ENCODE peak calls at places on chromosomes 7 and 10, in ten cellular contexts. One of them, this sample, is unnamed.

GRCh38 chr10:104350146-104350635 is 3.4 kb upstream of the CFAP58 start:
- DNase-seq in activated naive CD4-positive, alpha-beta T cell treated with Interleukin-2 at 50 U/mL for 16 hours: no peak
- DNase-seq in stimulated activated CD4-positive, alpha-beta T cell treated with anti-CD3 and anti-CD28 coated beads, Interleukin-1b, Interleukin-23, amount 100 ng/mL, for 1 hour: no peak
- DNase-seq in stimulated activated CD8-positive, alpha-beta memory T cell treated with anti-CD3 and anti-CD28 coated beads, Interleukin-12 subunit alpha, Interleukin-12 subunit beta, amount 100 ng/mL, for 1 hour: no peak
- DNase-seq in CD4-positive, alpha-beta T cell: no peak
- DNase-seq in hippocampal formation: no peak
- DNase-seq in OCI-LY7: peak; percentile 83
- DNase-seq in dorsolateral prefrontal cortex: no peak
- DNase-seq in A673: peak; percentile 82
- DNase-seq in memory B cell: peak; percentile 59
- DNase-seq in this sample: peak; percentile 42

GRCh38 chr10:124090630-124091209 is 2.7 kb downstream of the CHST15 start:
- DNase-seq in activated naive CD4-positive, alpha-beta T cell treated with Interleukin-2 at 50 U/mL for 16 hours: no peak
- DNase-seq in stimulated activated CD4-positive, alpha-beta T cell treated with anti-CD3 and anti-CD28 coated beads, Interleukin-1b, Interleukin-23, amount 100 ng/mL, for 1 hour: no peak
- DNase-seq in stimulated activated CD8-positive, alpha-beta memory T cell treated with anti-CD3 and anti-CD28 coated beads, Interleukin-12 subunit alpha, Interleukin-12 subunit beta, amount 100 ng/mL, for 1 hour: no peak
- DNase-seq in CD4-positive, alpha-beta T cell: no peak
- DNase-seq in hippocampal formation: no peak
- DNase-seq in OCI-LY7: no peak
- DNase-seq in dorsolateral prefrontal cortex: no peak
- DNase-seq in A673: no peak
- DNase-seq in memory B cell: no peak
- DNase-seq in this sample: no peak

GRCh38 chr7:71555758-71556157 is 423.8 kb downstream of the GALNT17 start:
- DNase-seq in activated naive CD4-positive, alpha-beta T cell treated with Interleukin-2 at 50 U/mL for 16 hours: no peak
- DNase-seq in stimulated activated CD4-positive, alpha-beta T cell treated with anti-CD3 and anti-CD28 coated beads, Interleukin-1b, Interleukin-23, amount 100 ng/mL, for 1 hour: no peak
- DNase-seq in stimulated activated CD8-positive, alpha-beta memory T cell treated with anti-CD3 and anti-CD28 coated beads, Interleukin-12 subunit alpha, Interleukin-12 subunit beta, amount 100 ng/mL, for 1 hour: no peak
- DNase-seq in CD4-positive, alpha-beta T cell: no peak
- DNase-seq in hippocampal formation: no peak
- DNase-seq in OCI-LY7: no peak
- DNase-seq in dorsolateral prefrontal cortex: no peak
- DNase-seq in A673: no peak
- DNase-seq in memory B cell: no peak
- DNase-seq in this sample: no peak

GRCh38 chr10:26430641-26431163 is 7.4 kb upstream of the APBB1IP start:
- DNase-seq in activated naive CD4-positive, alpha-beta T cell treated with Interleukin-2 at 50 U/mL for 16 hours: no peak
- DNase-seq in stimulated activated CD4-positive, alpha-beta T cell treated with anti-CD3 and anti-CD28 coated beads, Interleukin-1b, Interleukin-23, amount 100 ng/mL, for 1 hour: no peak
- DNase-seq in stimulated activated CD8-positive, alpha-beta memory T cell treated with anti-CD3 and anti-CD28 coated beads, Interleukin-12 subunit alpha, Interleukin-12 subunit beta, amount 100 ng/mL, for 1 hour: no peak
- DNase-seq in CD4-positive, alpha-beta T cell: no peak
- DNase-seq in hippocampal formation: no peak
- DNase-seq in OCI-LY7: peak; percentile 68
- DNase-seq in dorsolateral prefrontal cortex: no peak
- DNase-seq in A673: no peak
- DNase-seq in memory B cell: peak; percentile 52
- DNase-seq in this sample: peak; percentile 67

GRCh38 chr10:105062881-105063280 is 421.8 kb downstream of the SORCS3 start:
- DNase-seq in activated naive CD4-positive, alpha-beta T cell treated with Interleukin-2 at 50 U/mL for 16 hours: no peak
- DNase-seq in stimulated activated CD4-positive, alpha-beta T cell treated with anti-CD3 and anti-CD28 coated beads, Interleukin-1b, Interleukin-23, amount 100 ng/mL, for 1 hour: no peak
- DNase-seq in stimulated activated CD8-positive, alpha-beta memory T cell treated with anti-CD3 and anti-CD28 coated beads, Interleukin-12 subunit alpha, Interleukin-12 subunit beta, amount 100 ng/mL, for 1 hour: no peak
- DNase-seq in CD4-positive, alpha-beta T cell: no peak
- DNase-seq in hippocampal formation: no peak
- DNase-seq in OCI-LY7: no peak
- DNase-seq in dorsolateral prefrontal cortex: no peak
- DNase-seq in A673: peak; percentile 3
- DNase-seq in memory B cell: no peak
- DNase-seq in this sample: no peak

GRCh38 chr7:86932038-86932512 is 127.4 kb downstream of the ELAPOR2 start:
- DNase-seq in activated naive CD4-positive, alpha-beta T cell treated with Interleukin-2 at 50 U/mL for 16 hours: peak; percentile 8
- DNase-seq in stimulated activated CD4-positive, alpha-beta T cell treated with anti-CD3 and anti-CD28 coated beads, Interleukin-1b, Interleukin-23, amount 100 ng/mL, for 1 hour: no peak
- DNase-seq in stimulated activated CD8-positive, alpha-beta memory T cell treated with anti-CD3 and anti-CD28 coated beads, Interleukin-12 subunit alpha, Interleukin-12 subunit beta, amount 100 ng/mL, for 1 hour: no peak
- DNase-seq in CD4-positive, alpha-beta T cell: no peak
- DNase-seq in hippocampal formation: no peak
- DNase-seq in OCI-LY7: no peak
- DNase-seq in dorsolateral prefrontal cortex: no peak
- DNase-seq in A673: peak; percentile 85
- DNase-seq in memory B cell: no peak
- DNase-seq in this sample: no peak

GRCh38 chr7:155597753-155598140 is 46.7 kb upstream of the RBM33 start:
- DNase-seq in activated naive CD4-positive, alpha-beta T cell treated with Interleukin-2 at 50 U/mL for 16 hours: no peak
- DNase-seq in stimulated activated CD4-positive, alpha-beta T cell treated with anti-CD3 and anti-CD28 coated beads, Interleukin-1b, Interleukin-23, amount 100 ng/mL, for 1 hour: no peak
- DNase-seq in stimulated activated CD8-positive, alpha-beta memory T cell treated with anti-CD3 and anti-CD28 coated beads, Interleukin-12 subunit alpha, Interleukin-12 subunit beta, amount 100 ng/mL, for 1 hour: no peak
- DNase-seq in CD4-positive, alpha-beta T cell: no peak
- DNase-seq in hippocampal formation: no peak
- DNase-seq in OCI-LY7: no peak
- DNase-seq in dorsolateral prefrontal cortex: no peak
- DNase-seq in A673: no peak
- DNase-seq in memory B cell: no peak
- DNase-seq in this sample: no peak

GRCh38 chr7:1059200-1060091 is 15.1 kb downstream of the GPR146 start:
- DNase-seq in activated naive CD4-positive, alpha-beta T cell treated with Interleukin-2 at 50 U/mL for 16 hours: no peak
- DNase-seq in stimulated activated CD4-positive, alpha-beta T cell treated with anti-CD3 and anti-CD28 coated beads, Interleukin-1b, Interleukin-23, amount 100 ng/mL, for 1 hour: no peak
- DNase-seq in stimulated activated CD8-positive, alpha-beta memory T cell treated with anti-CD3 and anti-CD28 coated beads, Interleukin-12 subunit alpha, Interleukin-12 subunit beta, amount 100 ng/mL, for 1 hour: no peak
- DNase-seq in CD4-positive, alpha-beta T cell: no peak
- DNase-seq in hippocampal formation: no peak
- DNase-seq in OCI-LY7: peak; percentile 91
- DNase-seq in dorsolateral prefrontal cortex: no peak
- DNase-seq in A673: peak; percentile 86
- DNase-seq in memory B cell: no peak
- DNase-seq in this sample: peak; percentile 54

GRCh38 chr10:70538731-70539338 is 60.3 kb downstream of the PALD1 start:
- DNase-seq in activated naive CD4-positive, alpha-beta T cell treated with Interleukin-2 at 50 U/mL for 16 hours: no peak
- DNase-seq in stimulated activated CD4-positive, alpha-beta T cell treated with anti-CD3 and anti-CD28 coated beads, Interleukin-1b, Interleukin-23, amount 100 ng/mL, for 1 hour: no peak
- DNase-seq in stimulated activated CD8-positive, alpha-beta memory T cell treated with anti-CD3 and anti-CD28 coated beads, Interleukin-12 subunit alpha, Interleukin-12 subunit beta, amount 100 ng/mL, for 1 hour: no peak
- DNase-seq in CD4-positive, alpha-beta T cell: no peak
- DNase-seq in hippocampal formation: no peak
- DNase-seq in OCI-LY7: no peak
- DNase-seq in dorsolateral prefrontal cortex: no peak
- DNase-seq in A673: no peak
- DNase-seq in memory B cell: no peak
- DNase-seq in this sample: no peak

GRCh38 chr10:84076047-84076388 is 63.3 kb upstream of the GHITM start:
- DNase-seq in activated naive CD4-positive, alpha-beta T cell treated with Interleukin-2 at 50 U/mL for 16 hours: no peak
- DNase-seq in stimulated activated CD4-positive, alpha-beta T cell treated with anti-CD3 and anti-CD28 coated beads, Interleukin-1b, Interleukin-23, amount 100 ng/mL, for 1 hour: no peak
- DNase-seq in stimulated activated CD8-positive, alpha-beta memory T cell treated with anti-CD3 and anti-CD28 coated beads, Interleukin-12 subunit alpha, Interleukin-12 subunit beta, amount 100 ng/mL, for 1 hour: no peak
- DNase-seq in CD4-positive, alpha-beta T cell: no peak
- DNase-seq in hippocampal formation: no peak
- DNase-seq in OCI-LY7: no peak
- DNase-seq in dorsolateral prefrontal cortex: no peak
- DNase-seq in A673: no peak
- DNase-seq in memory B cell: no peak
- DNase-seq in this sample: no peak

GRCh38 chr7:108078156-108078781 is 51.9 kb downstream of the LAMB4 start:
- DNase-seq in activated naive CD4-positive, alpha-beta T cell treated with Interleukin-2 at 50 U/mL for 16 hours: no peak
- DNase-seq in stimulated activated CD4-positive, alpha-beta T cell treated with anti-CD3 and anti-CD28 coated beads, Interleukin-1b, Interleukin-23, amount 100 ng/mL, for 1 hour: no peak
- DNase-seq in stimulated activated CD8-positive, alpha-beta memory T cell treated with anti-CD3 and anti-CD28 coated beads, Interleukin-12 subunit alpha, Interleukin-12 subunit beta, amount 100 ng/mL, for 1 hour: no peak
- DNase-seq in CD4-positive, alpha-beta T cell: no peak
- DNase-seq in hippocampal formation: no peak
- DNase-seq in OCI-LY7: no peak
- DNase-seq in dorsolateral prefrontal cortex: no peak
- DNase-seq in A673: no peak
- DNase-seq in memory B cell: no peak
- DNase-seq in this sample: no peak

GRCh38 chr10:114538544-114538906 is 119.5 kb downstream of the ABLIM1 start:
- DNase-seq in activated naive CD4-positive, alpha-beta T cell treated with Interleukin-2 at 50 U/mL for 16 hours: peak; percentile 54
- DNase-seq in stimulated activated CD4-positive, alpha-beta T cell treated with anti-CD3 and anti-CD28 coated beads, Interleukin-1b, Interleukin-23, amount 100 ng/mL, for 1 hour: peak; percentile 4
- DNase-seq in stimulated activated CD8-positive, alpha-beta memory T cell treated with anti-CD3 and anti-CD28 coated beads, Interleukin-12 subunit alpha, Interleukin-12 subunit beta, amount 100 ng/mL, for 1 hour: peak; percentile 27
- DNase-seq in CD4-positive, alpha-beta T cell: peak; percentile 26
- DNase-seq in hippocampal formation: no peak
- DNase-seq in OCI-LY7: peak; percentile 76
- DNase-seq in dorsolateral prefrontal cortex: no peak
- DNase-seq in A673: no peak
- DNase-seq in memory B cell: no peak
- DNase-seq in this sample: no peak

GRCh38 chr10:29714096-29714874 is 79.5 kb upstream of the SVIL start:
- DNase-seq in activated naive CD4-positive, alpha-beta T cell treated with Interleukin-2 at 50 U/mL for 16 hours: no peak
- DNase-seq in stimulated activated CD4-positive, alpha-beta T cell treated with anti-CD3 and anti-CD28 coated beads, Interleukin-1b, Interleukin-23, amount 100 ng/mL, for 1 hour: no peak
- DNase-seq in stimulated activated CD8-positive, alpha-beta memory T cell treated with anti-CD3 and anti-CD28 coated beads, Interleukin-12 subunit alpha, Interleukin-12 subunit beta, amount 100 ng/mL, for 1 hour: no peak
- DNase-seq in CD4-positive, alpha-beta T cell: no peak
- DNase-seq in hippocampal formation: no peak
- DNase-seq in OCI-LY7: no peak
- DNase-seq in dorsolateral prefrontal cortex: no peak
- DNase-seq in A673: peak; percentile 70
- DNase-seq in memory B cell: no peak
- DNase-seq in this sample: no peak

GRCh38 chr7:1663243-1663642 is 6.8 kb upstream of the ELFN1 start:
- DNase-seq in activated naive CD4-positive, alpha-beta T cell treated with Interleukin-2 at 50 U/mL for 16 hours: no peak
- DNase-seq in stimulated activated CD4-positive, alpha-beta T cell treated with anti-CD3 and anti-CD28 coated beads, Interleukin-1b, Interleukin-23, amount 100 ng/mL, for 1 hour: no peak
- DNase-seq in stimulated activated CD8-positive, alpha-beta memory T cell treated with anti-CD3 and anti-CD28 coated beads, Interleukin-12 subunit alpha, Interleukin-12 subunit beta, amount 100 ng/mL, for 1 hour: no peak
- DNase-seq in CD4-positive, alpha-beta T cell: no peak
- DNase-seq in hippocampal formation: no peak
- DNase-seq in OCI-LY7: no peak
- DNase-seq in dorsolateral prefrontal cortex: no peak
- DNase-seq in A673: no peak
- DNase-seq in memory B cell: no peak
- DNase-seq in this sample: no peak

GRCh38 chr7:138008588-138009349 is 6.9 kb upstream of the CREB3L2 start:
- DNase-seq in activated naive CD4-positive, alpha-beta T cell treated with Interleukin-2 at 50 U/mL for 16 hours: peak; percentile 18
- DNase-seq in stimulated activated CD4-positive, alpha-beta T cell treated with anti-CD3 and anti-CD28 coated beads, Interleukin-1b, Interleukin-23, amount 100 ng/mL, for 1 hour: no peak
- DNase-seq in stimulated activated CD8-positive, alpha-beta memory T cell treated with anti-CD3 and anti-CD28 coated beads, Interleukin-12 subunit alpha, Interleukin-12 subunit beta, amount 100 ng/mL, for 1 hour: no peak
- DNase-seq in CD4-positive, alpha-beta T cell: no peak
- DNase-seq in hippocampal formation: no peak
- DNase-seq in OCI-LY7: peak; percentile 77
- DNase-seq in dorsolateral prefrontal cortex: peak; percentile 8
- DNase-seq in A673: peak; percentile 74
- DNase-seq in memory B cell: peak; percentile 50
- DNase-seq in this sample: peak; percentile 27

GRCh38 chr7:76051840-76052239 is 3.9 kb downstream of the MDH2 start:
- DNase-seq in activated naive CD4-positive, alpha-beta T cell treated with Interleukin-2 at 50 U/mL for 16 hours: no peak
- DNase-seq in stimulated activated CD4-positive, alpha-beta T cell treated with anti-CD3 and anti-CD28 coated beads, Interleukin-1b, Interleukin-23, amount 100 ng/mL, for 1 hour: no peak
- DNase-seq in stimulated activated CD8-positive, alpha-beta memory T cell treated with anti-CD3 and anti-CD28 coated beads, Interleukin-12 subunit alpha, Interleukin-12 subunit beta, amount 100 ng/mL, for 1 hour: no peak
- DNase-seq in CD4-positive, alpha-beta T cell: no peak
- DNase-seq in hippocampal formation: no peak
- DNase-seq in OCI-LY7: no peak
- DNase-seq in dorsolateral prefrontal cortex: no peak
- DNase-seq in A673: no peak
- DNase-seq in memory B cell: no peak
- DNase-seq in this sample: no peak

GRCh38 chr10:110221721-110222261 is 14.4 kb downstream of the MXI1 start:
- DNase-seq in activated naive CD4-positive, alpha-beta T cell treated with Interleukin-2 at 50 U/mL for 16 hours: peak; percentile 81
- DNase-seq in stimulated activated CD4-positive, alpha-beta T cell treated with anti-CD3 and anti-CD28 coated beads, Interleukin-1b, Interleukin-23, amount 100 ng/mL, for 1 hour: peak; percentile 57
- DNase-seq in stimulated activated CD8-positive, alpha-beta memory T cell treated with anti-CD3 and anti-CD28 coated beads, Interleukin-12 subunit alpha, Interleukin-12 subunit beta, amount 100 ng/mL, for 1 hour: no peak
- DNase-seq in CD4-positive, alpha-beta T cell: peak; percentile 63
- DNase-seq in hippocampal formation: peak; percentile 44
- DNase-seq in OCI-LY7: no peak
- DNase-seq in dorsolateral prefrontal cortex: peak; percentile 81
- DNase-seq in A673: peak; percentile 88
- DNase-seq in memory B cell: no peak
- DNase-seq in this sample: peak; percentile 48

GRCh38 chr10:22554481-22555182 is 159.7 kb downstream of the PIP4K2A start:
- DNase-seq in activated naive CD4-positive, alpha-beta T cell treated with Interleukin-2 at 50 U/mL for 16 hours: no peak
- DNase-seq in stimulated activated CD4-positive, alpha-beta T cell treated with anti-CD3 and anti-CD28 coated beads, Interleukin-1b, Interleukin-23, amount 100 ng/mL, for 1 hour: no peak
- DNase-seq in stimulated activated CD8-positive, alpha-beta memory T cell treated with anti-CD3 and anti-CD28 coated beads, Interleukin-12 subunit alpha, Interleukin-12 subunit beta, amount 100 ng/mL, for 1 hour: no peak
- DNase-seq in CD4-positive, alpha-beta T cell: no peak
- DNase-seq in hippocampal formation: peak; percentile 74
- DNase-seq in OCI-LY7: no peak
- DNase-seq in dorsolateral prefrontal cortex: peak; percentile 69
- DNase-seq in A673: no peak
- DNase-seq in memory B cell: no peak
- DNase-seq in this sample: no peak

GRCh38 chr10:491667-492424 is 197.6 kb downstream of the DIP2C start:
- DNase-seq in activated naive CD4-positive, alpha-beta T cell treated with Interleukin-2 at 50 U/mL for 16 hours: no peak
- DNase-seq in stimulated activated CD4-positive, alpha-beta T cell treated with anti-CD3 and anti-CD28 coated beads, Interleukin-1b, Interleukin-23, amount 100 ng/mL, for 1 hour: no peak
- DNase-seq in stimulated activated CD8-positive, alpha-beta memory T cell treated with anti-CD3 and anti-CD28 coated beads, Interleukin-12 subunit alpha, Interleukin-12 subunit beta, amount 100 ng/mL, for 1 hour: no peak
- DNase-seq in CD4-positive, alpha-beta T cell: no peak
- DNase-seq in hippocampal formation: no peak
- DNase-seq in OCI-LY7: no peak
- DNase-seq in dorsolateral prefrontal cortex: no peak
- DNase-seq in A673: no peak
- DNase-seq in memory B cell: no peak
- DNase-seq in this sample: no peak

GRCh38 chr10:129741978-129742741 is 221.9 kb downstream of the EBF3 start:
- DNase-seq in activated naive CD4-positive, alpha-beta T cell treated with Interleukin-2 at 50 U/mL for 16 hours: no peak
- DNase-seq in stimulated activated CD4-positive, alpha-beta T cell treated with anti-CD3 and anti-CD28 coated beads, Interleukin-1b, Interleukin-23, amount 100 ng/mL, for 1 hour: no peak
- DNase-seq in stimulated activated CD8-positive, alpha-beta memory T cell treated with anti-CD3 and anti-CD28 coated beads, Interleukin-12 subunit alpha, Interleukin-12 subunit beta, amount 100 ng/mL, for 1 hour: no peak
- DNase-seq in CD4-positive, alpha-beta T cell: no peak
- DNase-seq in hippocampal formation: no peak
- DNase-seq in OCI-LY7: no peak
- DNase-seq in dorsolateral prefrontal cortex: no peak
- DNase-seq in A673: no peak
- DNase-seq in memory B cell: no peak
- DNase-seq in this sample: no peak

GRCh38 chr7:42283553-42283952 is 46.5 kb upstream of the GLI3 start:
- DNase-seq in activated naive CD4-positive, alpha-beta T cell treated with Interleukin-2 at 50 U/mL for 16 hours: no peak
- DNase-seq in stimulated activated CD4-positive, alpha-beta T cell treated with anti-CD3 and anti-CD28 coated beads, Interleukin-1b, Interleukin-23, amount 100 ng/mL, for 1 hour: no peak
- DNase-seq in stimulated activated CD8-positive, alpha-beta memory T cell treated with anti-CD3 and anti-CD28 coated beads, Interleukin-12 subunit alpha, Interleukin-12 subunit beta, amount 100 ng/mL, for 1 hour: no peak
- DNase-seq in CD4-positive, alpha-beta T cell: no peak
- DNase-seq in hippocampal formation: no peak
- DNase-seq in OCI-LY7: no peak
- DNase-seq in dorsolateral prefrontal cortex: no peak
- DNase-seq in A673: no peak
- DNase-seq in memory B cell: no peak
- DNase-seq in this sample: no peak

GRCh38 chr10:8776926-8777625 is 722.6 kb downstream of the GATA3 start:
- DNase-seq in activated naive CD4-positive, alpha-beta T cell treated with Interleukin-2 at 50 U/mL for 16 hours: no peak
- DNase-seq in stimulated activated CD4-positive, alpha-beta T cell treated with anti-CD3 and anti-CD28 coated beads, Interleukin-1b, Interleukin-23, amount 100 ng/mL, for 1 hour: no peak
- DNase-seq in stimulated activated CD8-positive, alpha-beta memory T cell treated with anti-CD3 and anti-CD28 coated beads, Interleukin-12 subunit alpha, Interleukin-12 subunit beta, amount 100 ng/mL, for 1 hour: no peak
- DNase-seq in CD4-positive, alpha-beta T cell: no peak
- DNase-seq in hippocampal formation: no peak
- DNase-seq in OCI-LY7: no peak
- DNase-seq in dorsolateral prefrontal cortex: no peak
- DNase-seq in A673: no peak
- DNase-seq in memory B cell: no peak
- DNase-seq in this sample: no peak

GRCh38 chr10:3263082-3263481 is 90.5 kb upstream of the PITRM1 start:
- DNase-seq in activated naive CD4-positive, alpha-beta T cell treated with Interleukin-2 at 50 U/mL for 16 hours: no peak
- DNase-seq in stimulated activated CD4-positive, alpha-beta T cell treated with anti-CD3 and anti-CD28 coated beads, Interleukin-1b, Interleukin-23, amount 100 ng/mL, for 1 hour: no peak
- DNase-seq in stimulated activated CD8-positive, alpha-beta memory T cell treated with anti-CD3 and anti-CD28 coated beads, Interleukin-12 subunit alpha, Interleukin-12 subunit beta, amount 100 ng/mL, for 1 hour: no peak
- DNase-seq in CD4-positive, alpha-beta T cell: no peak
- DNase-seq in hippocampal formation: no peak
- DNase-seq in OCI-LY7: no peak
- DNase-seq in dorsolateral prefrontal cortex: no peak
- DNase-seq in A673: no peak
- DNase-seq in memory B cell: no peak
- DNase-seq in this sample: no peak

GRCh38 chr7:106217089-106217542 is 67.7 kb downstream of the NAMPT start:
- DNase-seq in activated naive CD4-positive, alpha-beta T cell treated with Interleukin-2 at 50 U/mL for 16 hours: no peak
- DNase-seq in stimulated activated CD4-positive, alpha-beta T cell treated with anti-CD3 and anti-CD28 coated beads, Interleukin-1b, Interleukin-23, amount 100 ng/mL, for 1 hour: no peak
- DNase-seq in stimulated activated CD8-positive, alpha-beta memory T cell treated with anti-CD3 and anti-CD28 coated beads, Interleukin-12 subunit alpha, Interleukin-12 subunit beta, amount 100 ng/mL, for 1 hour: no peak
- DNase-seq in CD4-positive, alpha-beta T cell: no peak
- DNase-seq in hippocampal formation: no peak
- DNase-seq in OCI-LY7: no peak
- DNase-seq in dorsolateral prefrontal cortex: no peak
- DNase-seq in A673: peak; percentile 38
- DNase-seq in memory B cell: no peak
- DNase-seq in this sample: no peak

GRCh38 chr7:132819648-132820047 is 243.4 kb upstream of the PLXNA4 start:
- DNase-seq in activated naive CD4-positive, alpha-beta T cell treated with Interleukin-2 at 50 U/mL for 16 hours: no peak
- DNase-seq in stimulated activated CD4-positive, alpha-beta T cell treated with anti-CD3 and anti-CD28 coated beads, Interleukin-1b, Interleukin-23, amount 100 ng/mL, for 1 hour: no peak
- DNase-seq in stimulated activated CD8-positive, alpha-beta memory T cell treated with anti-CD3 and anti-CD28 coated beads, Interleukin-12 subunit alpha, Interleukin-12 subunit beta, amount 100 ng/mL, for 1 hour: no peak
- DNase-seq in CD4-positive, alpha-beta T cell: no peak
- DNase-seq in hippocampal formation: no peak
- DNase-seq in OCI-LY7: no peak
- DNase-seq in dorsolateral prefrontal cortex: no peak
- DNase-seq in A673: no peak
- DNase-seq in memory B cell: no peak
- DNase-seq in this sample: no peak

GRCh38 chr7:85392789-85393188 is 205.9 kb upstream of the SEMA3D start:
- DNase-seq in activated naive CD4-positive, alpha-beta T cell treated with Interleukin-2 at 50 U/mL for 16 hours: no peak
- DNase-seq in stimulated activated CD4-positive, alpha-beta T cell treated with anti-CD3 and anti-CD28 coated beads, Interleukin-1b, Interleukin-23, amount 100 ng/mL, for 1 hour: no peak
- DNase-seq in stimulated activated CD8-positive, alpha-beta memory T cell treated with anti-CD3 and anti-CD28 coated beads, Interleukin-12 subunit alpha, Interleukin-12 subunit beta, amount 100 ng/mL, for 1 hour: no peak
- DNase-seq in CD4-positive, alpha-beta T cell: no peak
- DNase-seq in hippocampal formation: no peak
- DNase-seq in OCI-LY7: no peak
- DNase-seq in dorsolateral prefrontal cortex: no peak
- DNase-seq in A673: no peak
- DNase-seq in memory B cell: no peak
- DNase-seq in this sample: no peak

GRCh38 chr10:100878291-100878910 is 34.4 kb upstream of the SLF2 start:
- DNase-seq in activated naive CD4-positive, alpha-beta T cell treated with Interleukin-2 at 50 U/mL for 16 hours: peak; percentile 20
- DNase-seq in stimulated activated CD4-positive, alpha-beta T cell treated with anti-CD3 and anti-CD28 coated beads, Interleukin-1b, Interleukin-23, amount 100 ng/mL, for 1 hour: no peak
- DNase-seq in stimulated activated CD8-positive, alpha-beta memory T cell treated with anti-CD3 and anti-CD28 coated beads, Interleukin-12 subunit alpha, Interleukin-12 subunit beta, amount 100 ng/mL, for 1 hour: no peak
- DNase-seq in CD4-positive, alpha-beta T cell: no peak
- DNase-seq in hippocampal formation: peak; percentile 46
- DNase-seq in OCI-LY7: peak; percentile 86
- DNase-seq in dorsolateral prefrontal cortex: peak; percentile 64
- DNase-seq in A673: peak; percentile 84
- DNase-seq in memory B cell: no peak
- DNase-seq in this sample: peak; percentile 50

GRCh38 chr7:74569501-74570075 is 87.9 kb upstream of the GTF2I start:
- DNase-seq in activated naive CD4-positive, alpha-beta T cell treated with Interleukin-2 at 50 U/mL for 16 hours: peak; percentile 58
- DNase-seq in stimulated activated CD4-positive, alpha-beta T cell treated with anti-CD3 and anti-CD28 coated beads, Interleukin-1b, Interleukin-23, amount 100 ng/mL, for 1 hour: no peak
- DNase-seq in stimulated activated CD8-positive, alpha-beta memory T cell treated with anti-CD3 and anti-CD28 coated beads, Interleukin-12 subunit alpha, Interleukin-12 subunit beta, amount 100 ng/mL, for 1 hour: no peak
- DNase-seq in CD4-positive, alpha-beta T cell: no peak
- DNase-seq in hippocampal formation: no peak
- DNase-seq in OCI-LY7: no peak
- DNase-seq in dorsolateral prefrontal cortex: no peak
- DNase-seq in A673: no peak
- DNase-seq in memory B cell: no peak
- DNase-seq in this sample: no peak

This sample was measured in germinal center.